ENCODE peak calls at places on chromosomes 12 and 14, in seven cellular contexts. B is SK-N-SH, F is kidney, O is adrenal gland, K is psoas muscle, J is pancreas, T is IMR-90. X is an unnamed sample.

GRCh38 chr14:33842299-33842698 is 108.6 kb downstream of the EGLN3 start:
- DNase-seq in B (no peak), J (no peak), F (no peak), O (no peak), K (no peak), T (no peak), X (no peak)

GRCh38 chr14:103207404-103208072 is 84.3 kb downstream of the TNFAIP2 start:
- DNase-seq in F (peak), O (peak), B (peak), K (peak), J (no peak), T (no peak), X (no peak)

GRCh38 chr14:54083549-54084239 is 127.1 kb upstream of the BMP4 start:
- DNase-seq in B (no peak), J (no peak), F (no peak), T (no peak), O (no peak), K (no peak), X (no peak)

GRCh38 chr14:64891839-64892375 is 12.2 kb upstream of the SPTB start:
- DNase-seq in F (no peak), K (no peak), O (peak), J (no peak), T (peak), B (peak), X (peak)

GRCh38 chr14:104813286-104813685 is 12.4 kb downstream of the ZBTB42 start:
- DNase-seq in J (peak), T (no peak), F (no peak), O (no peak), B (no peak), K (no peak), X (no peak)

GRCh38 chr14:92473947-92474535 is 39.5 kb upstream of the RIN3 start:
- DNase-seq in B (no peak), J (no peak), F (peak), O (no peak), K (no peak), T (peak), X (no peak)

GRCh38 chr12:86914716-86915115 is 658.5 kb upstream of the MGAT4C start:
- DNase-seq in J (no peak), T (peak), K (no peak), F (no peak), B (peak), O (no peak), X (no peak)

GRCh38 chr14:82667501-82667900 is 1133.8 kb upstream of the SEL1L start:
- DNase-seq in O (no peak), K (no peak), B (no peak), J (no peak), F (no peak), T (no peak), X (no peak)

GRCh38 chr12:6764011-6764828 is 1.9 kb upstream of the PTMS start:
- DNase-seq in J (peak), B (peak), K (peak), F (peak), T (peak), O (peak), X (peak)

GRCh38 chr12:7113389-7113871 is 4.4 kb upstream of the C1RL start:
- DNase-seq in F (no peak), T (peak), J (no peak), O (no peak), K (no peak), B (peak), X (no peak)

GRCh38 chr12:105671720-105672119 is 341.2 kb downstream of the C12orf75 start:
- DNase-seq in B (no peak), O (no peak), F (no peak), T (peak), K (no peak), J (no peak), X (no peak)

GRCh38 chr12:101795786-101796185 is 35.0 kb downstream of the GNPTAB start:
- DNase-seq in J (no peak), K (no peak), F (no peak), B (no peak), T (no peak), O (no peak), X (no peak)

GRCh38 chr12:1716215-1716862 is 25.5 kb downstream of the ADIPOR2 start:
- DNase-seq in F (no peak), O (no peak), T (peak), K (no peak), J (no peak), B (no peak), X (no peak)

GRCh38 chr12:72277415-72277814 is 5.2 kb downstream of the TRHDE start:
- DNase-seq in T (peak), K (no peak), F (no peak), O (no peak), J (no peak), B (no peak), X (no peak)

GRCh38 chr14:86346818-86347384 is 817.0 kb downstream of the FLRT2 start:
- DNase-seq in F (no peak), K (no peak), B (no peak), T (no peak), J (no peak), O (no peak), X (no peak)

GRCh38 chr14:59301354-59301753 is 112.9 kb downstream of the DAAM1 start:
- DNase-seq in F (no peak), J (no peak), O (peak), B (no peak), T (no peak), K (no peak), X (peak)

GRCh38 chr12:4039927-4040326 is 166.7 kb upstream of the PARP11 start:
- DNase-seq in T (no peak), K (no peak), B (no peak), O (no peak), J (no peak), F (no peak), X (no peak)

GRCh38 chr12:40107803-40108620 is 2.1 kb upstream of the SLC2A13 start:
- DNase-seq in K (no peak), B (no peak), O (no peak), J (no peak), T (no peak), F (no peak), X (no peak)

GRCh38 chr12:104763163-104763805 is 194.8 kb downstream of the SLC41A2 start:
- DNase-seq in F (no peak), B (no peak), J (no peak), K (no peak), O (no peak), T (peak), X (no peak)

GRCh38 chr12:61879229-61879628 is 381.0 kb upstream of the USP15 start:
- DNase-seq in K (no peak), O (no peak), F (peak), J (peak), B (no peak), T (no peak), X (no peak)

GRCh38 chr12:122147514-122148290 is 26.3 kb downstream of the IL31 start:
- DNase-seq in F (no peak), O (no peak), T (no peak), B (no peak), J (no peak), K (no peak), X (no peak)

GRCh38 chr12:117662620-117663395 is 301.4 kb upstream of the NOS1 start:
- DNase-seq in J (no peak), F (no peak), K (no peak), O (no peak), T (no peak), B (no peak), X (no peak)

GRCh38 chr12:49131973-49132461 is 822 bp upstream of the TUBA1B start:
- DNase-seq in K (no peak), T (peak), O (no peak), J (no peak), B (no peak), F (no peak), X (no peak)

GRCh38 chr12:16619537-16619936 is 13.6 kb upstream of the LMO3 start:
- DNase-seq in O (no peak), F (no peak), K (no peak), J (no peak), B (no peak), T (no peak), X (no peak)

GRCh38 chr14:71748196-71748595 is 184.0 kb upstream of the RGS6 start:
- DNase-seq in K (no peak), O (no peak), F (no peak), T (no peak), J (no peak), B (no peak), X (no peak)

GRCh38 chr14:70785556-70785955 is 23.8 kb downstream of the MAP3K9 start:
- DNase-seq in J (no peak), F (no peak), O (no peak), K (no peak), B (no peak), T (no peak), X (no peak)

GRCh38 chr14:93007225-93007997 is 84.5 kb downstream of the CHGA start:
- DNase-seq in B (no peak), T (peak), O (peak), F (peak), K (peak), J (peak), X (peak)

GRCh38 chr12:41189395-41190251 is 1.5 kb downstream of the PDZRN4 start:
- DNase-seq in O (no peak), J (peak), B (peak), K (no peak), T (no peak), F (peak), X (no peak)

GRCh38 chr12:2416158-2416557 is 363.4 kb downstream of the CACNA1C start:
- DNase-seq in T (no peak), J (no peak), B (no peak), O (no peak), K (peak), F (no peak), X (no peak)

GRCh38 chr12:19712041-19712440 is 272.7 kb downstream of the AEBP2 start:
- DNase-seq in J (no peak), F (no peak), K (no peak), T (peak), B (no peak), O (no peak), X (no peak)

GRCh38 chr12:132484183-132484890 is 5.6 kb upstream of the FBRSL1 start:
- DNase-seq in T (no peak), O (no peak), F (peak), K (peak), J (no peak), B (no peak), X (no peak)

GRCh38 chr12:95304673-95305198 is 87.1 kb downstream of the VEZT start:
- DNase-seq in T (peak), J (no peak), O (no peak), F (no peak), K (no peak), B (no peak), X (no peak)

GRCh38 chr14:51069065-51069464 is 25.8 kb downstream of the TRIM9 start:
- DNase-seq in K (no peak), O (no peak), J (no peak), B (no peak), T (no peak), F (no peak), X (no peak)
- H3K27ac ChIP-seq in K (no peak), O (no peak), J (no peak), B (no peak), T (no peak), F (no peak), X (no peak)

GRCh38 chr14:99703381-99703780 is 19.3 kb downstream of the CYP46A1 start:
- DNase-seq in F (no peak), B (no peak), J (no peak), T (no peak), O (no peak), K (no peak), X (no peak)
- TF ChIP-seq CTCF in F (no peak), B (no peak), J (no peak), T (no peak), O (no peak), K (no peak), X (no peak)

GRCh38 chr14:25010471-25010870 is 39.5 kb downstream of the STXBP6 start:
- DNase-seq in J (no peak), O (no peak), K (no peak), F (no peak), T (no peak), B (no peak), X (no peak)

GRCh38 chr14:25017562-25017961 is 32.4 kb downstream of the STXBP6 start:
- DNase-seq in O (no peak), T (no peak), J (no peak), K (no peak), F (no peak), B (no peak), X (no peak)

GRCh38 chr14:25011095-25011494 is 38.9 kb downstream of the STXBP6 start:
- DNase-seq in F (no peak), T (no peak), B (no peak), K (no peak), J (no peak), O (no peak), X (no peak)

GRCh38 chr14:25015761-25016160 is 34.2 kb downstream of the STXBP6 start:
- DNase-seq in T (no peak), K (no peak), B (no peak), F (no peak), J (no peak), O (no peak), X (no peak)

DNA sequence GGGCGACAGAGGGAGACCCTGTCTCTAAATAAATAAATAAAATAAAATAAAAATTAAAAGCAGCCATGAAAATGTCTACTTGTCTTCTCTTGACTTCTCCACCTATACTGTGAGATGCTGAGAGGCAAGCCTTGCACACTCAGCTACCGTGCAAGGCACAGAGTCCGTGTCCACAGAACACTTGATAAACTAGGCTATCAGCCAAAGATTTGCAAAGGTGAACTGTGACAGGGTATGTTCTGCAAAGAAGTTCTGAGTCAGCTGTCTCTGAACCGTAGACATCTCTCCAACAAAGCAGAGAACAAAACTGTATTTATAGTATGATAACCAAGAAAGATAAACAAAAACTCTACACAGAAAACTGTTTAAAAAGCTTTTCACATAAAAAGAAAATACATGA is 35.5 kb downstream of the STXBP6 start:
- DNase-seq in K (no peak), J (no peak), T (peak), F (no peak), B (no peak), O (no peak), X (no peak)
- H3K27ac ChIP-seq in K (no peak), J (no peak), T (no peak), F (no peak), B (no peak), O (no peak), X (no peak)

DNA sequence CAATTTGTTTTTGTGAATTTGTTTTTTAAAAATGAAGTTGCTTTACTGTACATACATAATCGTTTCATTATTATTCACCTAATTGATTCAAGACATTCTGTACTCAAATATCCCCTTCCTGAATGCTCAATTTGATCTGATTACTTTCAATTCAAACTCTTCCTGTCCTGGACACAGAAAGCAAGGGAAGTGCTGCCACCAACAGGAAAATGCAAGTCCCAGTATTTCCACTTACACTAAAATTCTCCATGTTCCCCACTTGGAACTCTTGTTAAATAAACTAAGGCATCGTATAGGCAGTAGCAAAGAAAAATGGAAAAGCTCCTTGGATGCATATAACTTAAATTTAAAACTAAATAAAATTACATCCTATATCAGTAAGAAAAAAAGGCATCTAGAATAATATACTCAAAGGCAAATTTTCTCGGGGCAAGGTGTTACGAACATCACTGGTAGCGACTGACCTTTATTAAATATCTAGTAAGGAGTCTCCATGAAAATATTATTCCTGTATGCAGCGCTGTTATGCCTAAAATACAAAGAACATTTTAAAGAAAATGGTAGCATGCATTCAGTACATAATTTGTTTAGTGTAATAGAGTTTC is 72.0 kb upstream of the DBX2 start:
- DNase-seq in J (no peak), B (peak), F (no peak), T (peak), K (no peak), O (peak), X (no peak)
- TF ChIP-seq CTCF in J (no peak), B (peak), F (peak), T (peak), K (peak), O (no peak), X (no peak)

DNA sequence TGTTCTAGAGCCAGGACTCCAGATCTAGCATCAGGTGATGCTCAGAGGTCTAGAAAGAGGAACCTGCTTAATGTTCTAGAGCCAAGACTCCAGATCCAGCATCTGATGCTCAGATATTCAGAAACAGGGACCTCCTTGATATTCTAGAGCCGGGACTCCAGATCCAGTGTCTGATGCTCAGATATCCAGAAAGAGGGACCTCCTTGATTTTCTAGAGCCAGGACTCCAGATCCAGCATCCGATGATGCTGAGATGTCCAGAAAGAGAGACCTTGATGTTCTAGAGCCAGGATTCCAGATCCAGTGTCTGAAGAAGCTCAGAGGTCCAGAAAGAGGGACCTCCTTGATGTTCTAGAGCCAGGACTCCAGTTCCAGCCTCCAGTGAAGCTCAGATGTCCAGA is 36.9 kb downstream of the MEG3 start:
- DNase-seq in K (no peak), F (no peak), O (no peak), T (no peak), B (no peak), J (no peak), X (no peak)
- H3K27ac ChIP-seq in K (no peak), F (no peak), O (no peak), T (no peak), B (no peak), J (no peak), X (no peak)

DNA sequence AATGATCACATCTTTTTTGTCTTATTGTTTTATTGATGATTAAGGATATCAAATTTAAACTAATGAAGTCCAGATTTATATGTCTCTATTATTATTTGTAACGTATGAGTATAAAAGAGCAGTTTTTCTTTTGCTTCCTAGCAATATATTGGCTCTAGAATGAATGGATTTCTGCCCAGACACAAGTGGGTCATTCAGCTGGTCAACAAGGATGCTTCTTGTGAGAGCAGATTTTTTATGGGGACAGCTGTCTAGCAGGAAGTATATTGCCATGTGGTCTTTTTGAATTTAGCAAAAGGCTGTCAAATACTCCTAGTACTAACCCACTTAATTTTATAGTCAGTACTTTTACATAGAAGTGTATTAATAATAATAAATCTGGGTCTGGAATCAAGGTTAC is 1071.1 kb upstream of the FLRT2 start:
- DNase-seq in K (no peak), O (no peak), T (no peak), B (no peak), F (no peak), J (no peak), X (no peak)
- TF ChIP-seq CTCF in K (no peak), O (no peak), T (no peak), B (no peak), F (no peak), J (no peak), X (no peak)

GRCh38 chr12:44126811-44127210 is 290.9 kb downstream of the TMEM117 start:
- DNase-seq in B (no peak), J (no peak), T (no peak), K (no peak), O (no peak), F (no peak), X (no peak)

GRCh38 chr12:44127966-44128365 is 292.1 kb downstream of the TMEM117 start:
- DNase-seq in B (no peak), T (no peak), J (no peak), F (no peak), O (no peak), K (no peak), X (no peak)
- H3K27ac ChIP-seq in B (no peak), T (no peak), J (no peak), F (no peak), O (no peak), K (no peak), X (no peak)

GRCh38 chr12:123550700-123551099 is 17.2 kb upstream of the RILPL1 start:
- DNase-seq in K (no peak), F (no peak), J (no peak), B (no peak), O (no peak), T (no peak), X (no peak)

GRCh38 chr12:123543541-123543940 is 10.0 kb upstream of the RILPL1 start:
- DNase-seq in K (no peak), B (no peak), T (no peak), O (no peak), F (peak), J (no peak), X (no peak)

GRCh38 chr12:123548107-123548506 is 14.6 kb upstream of the RILPL1 start:
- DNase-seq in O (no peak), F (no peak), J (no peak), B (no peak), K (no peak), T (no peak), X (no peak)

GRCh38 chr12:123540899-123541662 is 7.6 kb upstream of the RILPL1 start:
- DNase-seq in F (peak), B (no peak), J (no peak), O (no peak), K (no peak), T (no peak), X (no peak)

GRCh38 chr12:123546281-123546680 is 12.8 kb upstream of the RILPL1 start:
- DNase-seq in O (no peak), F (no peak), J (no peak), K (no peak), B (no peak), T (peak), X (no peak)
- TF ChIP-seq CTCF in O (no peak), F (no peak), J (no peak), K (no peak), B (no peak), T (no peak), X (no peak)

GRCh38 chr12:56520025-56520810 is 1.4 kb upstream of the RBMS2 start:
- DNase-seq in K (no peak), T (peak), J (no peak), O (no peak), F (no peak), B (no peak), X (no peak)

GRCh38 chr12:56521590-56522371 is at the start of gene RBMS2:
- DNase-seq in B (peak), F (peak), T (peak), K (peak), O (peak), J (no peak), X (peak)

GRCh38 chr12:56518570-56518969 is 3.0 kb upstream of the RBMS2 start:
- DNase-seq in T (peak), B (no peak), J (no peak), K (no peak), F (no peak), O (no peak), X (no peak)

GRCh38 chr12:56521209-56521589 is 421 bp upstream of the RBMS2 start:
- DNase-seq in F (no peak), T (no peak), J (no peak), B (no peak), K (no peak), O (peak), X (no peak)

GRCh38 chr12:56522486-56523193 is 1.0 kb downstream of the RBMS2 start:
- DNase-seq in O (no peak), F (no peak), K (no peak), T (peak), J (no peak), B (peak), X (no peak)
- H3K27ac ChIP-seq in O (peak), F (peak), K (peak), T (peak), J (peak), B (peak), X (peak)